ENCODE peak calls at places on chromosome 22, in five cellular contexts. C, O, Z, D and G are unnamed samples.

GRCh38 chr22:24200616-24201212 is 19.4 kb downstream of the SUSD2 start:
- DNase-seq in C (no peak), O (no peak), Z (no peak), D (peak), G (peak)

GRCh38 chr22:42601879-42602465 is 12.7 kb downstream of the POLDIP3 start:
- DNase-seq in C (no peak), O (no peak), Z (no peak), D (peak), G (no peak)

GRCh38 chr22:26968873-26969272 is 311.5 kb downstream of the MIAT start:
- DNase-seq in C (no peak), O (no peak), Z (no peak), D (no peak), G (peak)

GRCh38 chr22:19176732-19177131 is 1.8 kb downstream of the SLC25A1 start:
- DNase-seq in C (no peak), O (no peak), Z (no peak), D (no peak), G (no peak)

GRCh38 chr22:45585437-45585755 is 82.7 kb downstream of the FBLN1 start:
- DNase-seq in C (no peak), O (no peak), Z (peak), D (no peak), G (peak)

GRCh38 chr22:17637490-17638181 is 921 bp upstream of the BCL2L13 start:
- DNase-seq in C (no peak), O (no peak), Z (no peak), D (no peak), G (no peak)

GRCh38 chr22:44344407-44344806 is 31.7 kb upstream of the SHISAL1 start:
- DNase-seq in C (no peak), O (no peak), Z (no peak), D (no peak), G (no peak)

GRCh38 chr22:23289851-23290724 is 109.8 kb downstream of the BCR start:
- DNase-seq in C (no peak), O (peak), Z (no peak), D (peak), G (peak)

GRCh38 chr22:20105456-20106204 is 10.3 kb upstream of the RANBP1 start:
- DNase-seq in C (no peak), O (no peak), Z (no peak), D (no peak), G (no peak)